ENCODE peak calls at places on chromosomes 3 and 15, in six cellular contexts. N, F, L, S, G and A are unnamed samples.

GRCh38 chr15:70375006-70375409 is 277.3 kb upstream of the TLE3 start:
- DNase-seq in L (peak), F (peak), G (peak), S (peak), N (no peak), A (peak)

GRCh38 chr3:105883798-105884377 is 15.1 kb upstream of the CBLB start:
- DNase-seq in L (no peak), S (no peak), G (no peak), F (no peak), N (no peak), A (no peak)

GRCh38 chr15:97446138-97446537 is 514.4 kb upstream of the ARRDC4 start:
- DNase-seq in N (no peak), L (no peak), G (no peak), S (no peak), F (no peak), A (no peak)

GRCh38 chr15:32030795-32031194 is 480 bp downstream of the CHRNA7 start:
- DNase-seq in S (no peak), F (no peak), L (peak), G (no peak), N (no peak), A (no peak)

GRCh38 chr3:167559922-167560321 is 86.1 kb upstream of the SERPINI2 start:
- DNase-seq in N (no peak), G (no peak), S (no peak), L (no peak), F (no peak), A (no peak)

GRCh38 chr15:90388462-90389182 is 580 bp downstream of the IQGAP1 start:
- DNase-seq in G (peak), N (no peak), F (peak), S (peak), L (peak), A (peak)

GRCh38 chr3:180383332-180384020 is 218.5 kb upstream of the TTC14 start:
- DNase-seq in F (peak), L (no peak), N (no peak), S (no peak), G (peak), A (no peak)

GRCh38 chr15:41417812-41418211 is 917 bp downstream of the RTF1 start:
- DNase-seq in F (peak), N (no peak), S (no peak), G (no peak), L (peak), A (no peak)

GRCh38 chr3:117398166-117398954 is 688.8 kb downstream of the TUSC7 start:
- DNase-seq in G (no peak), N (no peak), F (no peak), S (no peak), L (no peak), A (no peak)

GRCh38 chr3:132805071-132805470 is 82.9 kb upstream of the NPHP3 start:
- DNase-seq in S (no peak), N (no peak), G (no peak), F (peak), L (no peak), A (no peak)

GRCh38 chr3:14685204-14685603 is 10.3 kb downstream of the C3orf20 start:
- DNase-seq in F (no peak), N (no peak), G (no peak), L (no peak), S (no peak), A (no peak)

GRCh38 chr15:75468908-75469307 is 17.4 kb upstream of the SIN3A start:
- DNase-seq in L (no peak), F (no peak), N (no peak), S (no peak), G (no peak), A (peak)

GRCh38 chr3:96836153-96836915 is 21.9 kb downstream of the EPHA6 start:
- DNase-seq in S (no peak), L (no peak), N (no peak), G (no peak), F (no peak), A (no peak)

GRCh38 chr3:143885803-143886427 is 37.6 kb upstream of the SLC9A9 start:
- DNase-seq in L (peak), N (no peak), S (no peak), G (peak), F (peak), A (peak)

GRCh38 chr3:42786631-42787030 is 13.6 kb upstream of the CCDC13 start:
- DNase-seq in N (no peak), S (no peak), F (no peak), L (no peak), G (no peak), A (no peak)

GRCh38 chr15:69760263-69760855 is 307.7 kb downstream of the RPLP1 start:
- DNase-seq in L (peak), F (peak), S (no peak), N (no peak), G (peak), A (peak)

GRCh38 chr3:56323986-56324420 is 144.3 kb downstream of the ERC2 start:
- DNase-seq in S (no peak), N (no peak), F (peak), L (peak), G (peak), A (peak)

GRCh38 chr3:149145926-149146325 is 16.5 kb downstream of the HPS3 start:
- DNase-seq in S (no peak), N (no peak), F (peak), L (no peak), G (no peak), A (no peak)

GRCh38 chr3:99829844-99830243 is 12.2 kb downstream of the CMSS1 start:
- DNase-seq in G (no peak), S (no peak), N (no peak), L (no peak), F (no peak), A (no peak)

GRCh38 chr3:184001761-184002160 is 15.9 kb downstream of the ABCC5 start:
- DNase-seq in L (no peak), F (no peak), G (no peak), S (no peak), N (no peak), A (no peak)

GRCh38 chr3:112389961-112390360 is 57.0 kb downstream of the CD200 start:
- DNase-seq in G (peak), S (no peak), N (no peak), L (no peak), F (no peak), A (no peak)

GRCh38 chr15:81575436-81576123 is 201.6 kb upstream of the TMC3 start:
- DNase-seq in G (peak), F (no peak), S (no peak), L (no peak), N (no peak), A (no peak)

GRCh38 chr3:176514297-176514696 is 683.0 kb downstream of the TBL1XR1 start:
- DNase-seq in G (peak), N (no peak), F (peak), L (peak), S (no peak), A (peak)

GRCh38 chr3:178562869-178563232 is 26.6 kb downstream of the KCNMB2 start:
- DNase-seq in F (peak), N (no peak), L (peak), S (no peak), G (peak), A (no peak)

GRCh38 chr3:71185733-71186455 is 397.6 kb downstream of the FOXP1 start:
- DNase-seq in G (peak), S (no peak), L (peak), F (no peak), N (no peak), A (peak)

GRCh38 chr3:22263042-22263441 is 512.0 kb upstream of the ZNF385D start:
- DNase-seq in L (peak), F (peak), N (no peak), S (no peak), G (peak), A (peak)

GRCh38 chr15:78308422-78309021 is 9.1 kb upstream of the SKIC8 start:
- DNase-seq in F (peak), N (peak), L (peak), G (peak), S (peak), A (peak)

GRCh38 chr3:194330579-194330978 is 20.5 kb downstream of the CPN2 start:
- DNase-seq in F (peak), L (no peak), N (no peak), S (no peak), G (peak), A (no peak)

GRCh38 chr3:57309769-57310168 is 17.3 kb upstream of the ASB14 start:
- DNase-seq in F (no peak), N (no peak), L (no peak), G (no peak), S (no peak), A (no peak)

GRCh38 chr3:36907911-36908646 is 36.8 kb downstream of the TRANK1 start:
- DNase-seq in L (peak), F (peak), G (peak), N (peak), S (peak), A (peak)

GRCh38 chr3:181947606-181948005 is 235.9 kb downstream of the SOX2 start:
- DNase-seq in N (no peak), S (no peak), F (no peak), L (no peak), G (no peak), A (no peak)

GRCh38 chr3:166274342-166274741 is 437.1 kb upstream of the BCHE start:
- DNase-seq in L (peak), N (no peak), F (no peak), G (peak), S (no peak), A (peak)

GRCh38 chr15:63473007-63473748 is 31.2 kb upstream of the USP3 start:
- DNase-seq in L (no peak), F (no peak), S (no peak), G (no peak), N (no peak), A (no peak)

GRCh38 chr3:142337994-142338393 is 109.8 kb downstream of the XRN1 start:
- DNase-seq in N (no peak), G (no peak), F (no peak), L (no peak), S (no peak), A (no peak)

GRCh38 chr3:45950686-45951600 is 7.7 kb downstream of the CXCR6 start:
- DNase-seq in L (no peak), F (no peak), S (no peak), G (no peak), N (no peak), A (no peak)

DNA sequence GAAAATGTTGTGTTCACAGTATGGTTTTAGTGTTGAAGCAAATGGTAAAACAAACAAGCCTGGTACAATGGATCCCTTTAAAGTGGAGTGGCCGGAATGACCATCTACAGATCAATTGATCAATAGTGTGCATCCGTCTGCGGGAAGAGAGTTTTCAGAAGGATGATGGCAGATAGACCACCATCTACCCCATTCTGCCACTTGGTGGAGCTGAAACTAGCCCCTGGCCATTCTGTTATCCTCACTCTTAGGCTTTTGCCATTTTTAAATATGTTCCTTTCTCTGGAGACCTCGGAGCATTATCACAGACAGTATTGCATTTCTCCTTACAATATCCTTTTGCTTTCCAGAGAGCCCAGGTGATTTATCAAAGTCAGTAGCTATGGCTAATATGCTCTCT is 258.9 kb upstream of the CFAP20DC start:
- DNase-seq in S (no peak), G (no peak), L (no peak), F (no peak), N (no peak), A (no peak)
- TF ChIP-seq CTCF in S (no peak), G (no peak), L (peak), F (no peak), N (no peak), A (no peak)

GRCh38 chr15:73991726-73992593 is at the start of gene STOML1:
- DNase-seq in N (peak), F (peak), S (peak), G (peak), L (peak), A (peak)

GRCh38 chr15:73994419-73994883 is at the start of gene PML:
- DNase-seq in N (peak), G (peak), F (peak), L (peak), S (peak), A (peak)

GRCh38 chr15:73993211-73993994 is 1.1 kb upstream of the PML start:
- DNase-seq in F (no peak), S (peak), G (no peak), L (no peak), N (no peak), A (no peak)

GRCh38 chr15:73991260-73991659 is 835 bp downstream of the STOML1 start:
- DNase-seq in G (peak), N (no peak), F (peak), L (peak), S (peak), A (no peak)

GRCh38 chr15:73992594-73992898 is 451 bp upstream of the STOML1 start:
- DNase-seq in N (no peak), F (no peak), L (no peak), G (no peak), S (no peak), A (no peak)
- H3K4me3 ChIP-seq in N (peak), F (peak), L (no peak), G (peak), S (peak), A (peak)

GRCh38 chr3:4138150-4138783 is 164.9 kb upstream of the SETMAR start:
- DNase-seq in G (no peak), S (no peak), L (no peak), F (no peak), N (no peak), A (no peak)

GRCh38 chr3:4139462-4140140 is 163.6 kb upstream of the SETMAR start:
- DNase-seq in S (no peak), F (no peak), G (no peak), L (no peak), N (no peak), A (no peak)

GRCh38 chr3:4138784-4139431 is 164.3 kb upstream of the SETMAR start:
- DNase-seq in F (no peak), N (no peak), S (no peak), L (no peak), G (no peak), A (no peak)

DNA sequence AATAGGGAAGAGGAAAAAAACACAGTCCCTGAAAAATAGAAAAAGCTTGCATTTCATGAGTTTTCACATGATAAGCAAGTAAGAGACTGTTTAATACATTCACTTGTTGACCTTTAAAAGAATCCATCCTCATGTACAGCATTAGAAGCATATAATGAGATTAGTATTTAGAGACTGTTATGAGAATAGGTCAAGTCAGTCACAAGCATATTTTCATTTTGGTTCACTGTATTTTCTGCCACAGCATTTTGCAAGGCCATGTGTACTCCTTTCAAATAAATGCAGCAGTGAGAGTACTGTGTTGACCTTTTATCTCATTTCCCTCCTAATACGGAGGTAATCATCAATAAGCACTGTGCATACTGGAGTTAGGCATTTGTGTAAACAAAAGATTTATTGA is 162.2 kb upstream of the SETMAR start:
- DNase-seq in S (no peak), F (no peak), L (no peak), G (no peak), N (no peak), A (no peak)
- TF ChIP-seq CTCF in S (no peak), F (no peak), L (no peak), G (no peak), N (no peak), A (no peak)

GRCh38 chr3:169841171-169841570 is 28.5 kb upstream of the LRRC34 start:
- DNase-seq in S (no peak), G (peak), L (no peak), F (no peak), N (no peak), A (peak)
- H3K4me3 ChIP-seq in S (no peak), G (no peak), L (no peak), F (no peak), N (no peak), A (no peak)

GRCh38 chr15:25739687-25740121 is 123.4 kb downstream of the ATP10A start:
- DNase-seq in L (peak), G (peak), S (no peak), F (peak), N (peak), A (peak)
- TF ChIP-seq CTCF in L (peak), G (peak), S (peak), F (peak), N (peak), A (peak)

GRCh38 chr15:85706779-85707518 is 87.8 kb downstream of the KLHL25 start:
- DNase-seq in S (no peak), N (no peak), F (peak), L (peak), G (peak), A (no peak)

GRCh38 chr15:85702321-85703230 is 92.1 kb downstream of the KLHL25 start:
- DNase-seq in G (peak), S (no peak), N (no peak), L (peak), F (peak), A (peak)

GRCh38 chr15:85707519-85708338 is 87.0 kb downstream of the KLHL25 start:
- DNase-seq in F (peak), G (peak), S (no peak), N (no peak), L (peak), A (no peak)

GRCh38 chr15:85704021-85704420 is 90.7 kb downstream of the KLHL25 start:
- DNase-seq in L (no peak), N (no peak), S (no peak), G (peak), F (no peak), A (peak)

DNA sequence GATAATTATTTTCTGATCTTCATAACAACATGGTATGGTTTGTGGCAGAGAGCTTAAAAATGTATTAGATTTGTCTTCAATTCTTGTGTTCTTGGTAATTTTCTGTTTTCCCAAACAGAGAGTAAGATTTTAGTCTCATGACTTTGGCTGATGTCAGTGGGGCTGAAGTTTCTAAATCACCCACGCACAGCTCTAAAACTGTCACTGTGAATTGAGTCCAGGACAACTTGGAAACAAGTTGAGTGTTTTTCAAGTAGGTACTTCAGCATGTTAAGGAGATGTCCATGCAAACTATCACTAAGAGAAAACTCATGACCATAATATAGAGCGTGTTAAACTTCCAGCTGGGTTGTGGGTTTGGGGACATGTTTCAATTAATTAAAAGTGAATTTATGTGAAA is 90.0 kb downstream of the KLHL25 start:
- DNase-seq in F (peak), G (no peak), S (no peak), N (no peak), L (no peak), A (peak)
- H3K4me3 ChIP-seq in F (no peak), G (no peak), S (no peak), N (no peak), L (no peak), A (no peak)

DNA sequence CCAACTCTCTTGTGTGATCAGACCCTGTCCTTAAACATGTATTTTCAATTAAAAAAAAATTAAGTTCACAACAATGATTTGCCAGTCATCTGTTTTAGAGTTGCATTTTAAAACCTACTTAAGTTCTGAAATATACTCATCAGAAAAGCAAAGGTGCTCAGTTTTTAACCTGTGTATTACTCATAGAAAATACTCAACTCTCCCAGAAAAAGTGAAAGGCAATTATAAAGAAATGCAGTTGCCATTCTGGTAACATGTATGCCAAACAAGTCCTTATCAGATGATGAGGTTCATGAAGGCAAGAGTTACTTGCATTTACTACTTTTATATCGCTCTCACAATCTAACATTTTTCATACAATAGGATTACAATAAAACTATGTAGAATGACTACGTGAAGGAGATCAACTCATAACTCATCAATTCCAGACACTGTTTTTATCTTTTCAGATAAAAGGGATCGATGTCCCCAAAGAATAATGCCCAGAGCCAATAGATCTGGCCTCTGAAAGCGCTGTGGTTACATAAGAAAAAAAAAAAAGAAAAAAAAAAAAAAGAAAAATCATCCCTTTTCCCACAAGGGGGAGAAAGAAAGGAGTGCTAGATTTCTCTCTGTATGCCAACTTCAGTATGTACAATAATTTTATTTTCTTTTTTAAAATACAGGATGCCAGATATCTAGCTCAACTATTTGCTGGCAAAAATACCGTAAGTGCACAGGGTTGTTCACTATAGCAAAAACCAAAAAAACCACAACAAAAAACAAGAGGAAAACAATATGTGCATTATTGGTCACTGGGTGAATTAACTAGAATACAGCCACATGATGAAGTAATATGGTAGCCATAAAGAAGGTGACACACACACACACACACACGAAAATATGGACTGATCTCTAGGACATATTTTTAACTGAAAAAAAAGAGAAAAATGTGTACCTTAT is 137.4 kb downstream of the NR1I2 start:
- DNase-seq in F (no peak), N (no peak), S (no peak), L (no peak), G (peak), A (no peak)
- TF ChIP-seq CTCF in F (peak), N (peak), S (no peak), L (no peak), G (peak), A (no peak)

GRCh38 chr3:11154036-11154952 is at the start of gene HRH1:
- DNase-seq in L (peak), F (no peak), N (no peak), S (no peak), G (peak), A (peak)
- H3K4me3 ChIP-seq in L (peak), F (peak), N (peak), S (peak), G (peak), A (peak)